ENCODE peak calls at places on chromosomes 12 and 14, in four cellular contexts. One of them, this sample, is unnamed.

GRCh38 chr12:42921741-42922511 is 332.4 kb upstream of the PRICKLE1 start:
- DNase-seq in transverse colon: no peak
- DNase-seq in NCI-H748 treated with DMSO at 0.1 percent for 48 hours: no peak
- DNase-seq in iris pigment epithelial cell: peak
- DNase-seq in this sample: peak

GRCh38 chr12:38761636-38762342 is 143.6 kb downstream of the CPNE8 start:
- DNase-seq in transverse colon: no peak
- DNase-seq in NCI-H748 treated with DMSO at 0.1 percent for 48 hours: no peak
- DNase-seq in iris pigment epithelial cell: no peak
- DNase-seq in this sample: no peak

GRCh38 chr12:31238764-31239387 is 87.1 kb downstream of the SINHCAF start:
- DNase-seq in transverse colon: peak
- DNase-seq in NCI-H748 treated with DMSO at 0.1 percent for 48 hours: peak
- DNase-seq in iris pigment epithelial cell: peak
- DNase-seq in this sample: peak

GRCh38 chr12:32505067-32505466 is 105.7 kb downstream of the FGD4 start:
- DNase-seq in transverse colon: no peak
- DNase-seq in NCI-H748 treated with DMSO at 0.1 percent for 48 hours: no peak
- DNase-seq in iris pigment epithelial cell: no peak
- DNase-seq in this sample: no peak

GRCh38 chr14:32203928-32204357 is 874 bp upstream of the RNU6-8 start:
- DNase-seq in transverse colon: peak
- DNase-seq in NCI-H748 treated with DMSO at 0.1 percent for 48 hours: peak
- DNase-seq in iris pigment epithelial cell: no peak
- DNase-seq in this sample: peak

GRCh38 chr12:32051511-32052299 is 54.9 kb upstream of the BICD1 start:
- DNase-seq in transverse colon: no peak
- DNase-seq in NCI-H748 treated with DMSO at 0.1 percent for 48 hours: no peak
- DNase-seq in iris pigment epithelial cell: peak
- DNase-seq in this sample: no peak

GRCh38 chr12:69056743-69057515 is 124.0 kb upstream of the CPM start:
- DNase-seq in transverse colon: no peak
- DNase-seq in NCI-H748 treated with DMSO at 0.1 percent for 48 hours: no peak
- DNase-seq in iris pigment epithelial cell: peak
- DNase-seq in this sample: no peak

GRCh38 chr12:88578821-88579518 is 1.3 kb downstream of the KITLG start:
- DNase-seq in transverse colon: peak
- DNase-seq in NCI-H748 treated with DMSO at 0.1 percent for 48 hours: peak
- DNase-seq in iris pigment epithelial cell: peak
- DNase-seq in this sample: peak

GRCh38 chr12:31465002-31465401 is 125.9 kb downstream of the DENND5B start:
- DNase-seq in transverse colon: no peak
- DNase-seq in NCI-H748 treated with DMSO at 0.1 percent for 48 hours: no peak
- DNase-seq in iris pigment epithelial cell: no peak
- DNase-seq in this sample: no peak

GRCh38 chr14:99564903-99565259 is 39.1 kb downstream of the CCDC85C start:
- DNase-seq in transverse colon: no peak
- DNase-seq in NCI-H748 treated with DMSO at 0.1 percent for 48 hours: no peak
- DNase-seq in iris pigment epithelial cell: no peak
- DNase-seq in this sample: no peak

GRCh38 chr14:84894254-84894653 is 635.7 kb upstream of the FLRT2 start:
- DNase-seq in transverse colon: no peak
- DNase-seq in NCI-H748 treated with DMSO at 0.1 percent for 48 hours: peak
- DNase-seq in iris pigment epithelial cell: no peak
- DNase-seq in this sample: no peak

GRCh38 chr12:82124711-82125110 is 233.5 kb downstream of the CCDC59 start:
- DNase-seq in transverse colon: no peak
- DNase-seq in NCI-H748 treated with DMSO at 0.1 percent for 48 hours: no peak
- DNase-seq in iris pigment epithelial cell: peak
- DNase-seq in this sample: no peak

GRCh38 chr14:39315859-39316444 is 82.2 kb downstream of the MIA2 start:
- DNase-seq in transverse colon: no peak
- DNase-seq in NCI-H748 treated with DMSO at 0.1 percent for 48 hours: no peak
- DNase-seq in iris pigment epithelial cell: no peak
- DNase-seq in this sample: no peak

GRCh38 chr12:3252416-3252815 is 175.2 kb downstream of the TSPAN9 start:
- DNase-seq in transverse colon: peak
- DNase-seq in NCI-H748 treated with DMSO at 0.1 percent for 48 hours: no peak
- DNase-seq in iris pigment epithelial cell: peak
- DNase-seq in this sample: no peak

GRCh38 chr12:128644664-128645296 is 179.0 kb downstream of the SLC15A4 start:
- DNase-seq in transverse colon: peak
- DNase-seq in NCI-H748 treated with DMSO at 0.1 percent for 48 hours: peak
- DNase-seq in iris pigment epithelial cell: no peak
- DNase-seq in this sample: no peak

GRCh38 chr12:56086608-56087007 is 6.6 kb downstream of the ERBB3 start:
- DNase-seq in transverse colon: no peak
- DNase-seq in NCI-H748 treated with DMSO at 0.1 percent for 48 hours: no peak
- DNase-seq in iris pigment epithelial cell: no peak
- DNase-seq in this sample: no peak

GRCh38 chr14:89378119-89378518 is 38.9 kb downstream of the FOXN3 start:
- DNase-seq in transverse colon: no peak
- DNase-seq in NCI-H748 treated with DMSO at 0.1 percent for 48 hours: no peak
- DNase-seq in iris pigment epithelial cell: peak
- DNase-seq in this sample: no peak

GRCh38 chr14:99603471-99603933 is 505 bp downstream of the CCDC85C start:
- DNase-seq in transverse colon: peak
- DNase-seq in NCI-H748 treated with DMSO at 0.1 percent for 48 hours: peak
- DNase-seq in iris pigment epithelial cell: peak
- DNase-seq in this sample: no peak

GRCh38 chr14:20391505-20391904 is 21.8 kb downstream of the TEP1 start:
- DNase-seq in transverse colon: no peak
- DNase-seq in NCI-H748 treated with DMSO at 0.1 percent for 48 hours: no peak
- DNase-seq in iris pigment epithelial cell: no peak
- DNase-seq in this sample: no peak

GRCh38 chr14:104602933-104603325 is 1.6 kb downstream of the TMEM179 start:
- DNase-seq in transverse colon: no peak
- DNase-seq in NCI-H748 treated with DMSO at 0.1 percent for 48 hours: no peak
- DNase-seq in iris pigment epithelial cell: no peak
- DNase-seq in this sample: no peak

GRCh38 chr12:93571360-93571853 is 1.1 kb upstream of the SOCS2 start:
- DNase-seq in transverse colon: peak
- DNase-seq in NCI-H748 treated with DMSO at 0.1 percent for 48 hours: peak
- DNase-seq in iris pigment epithelial cell: no peak
- DNase-seq in this sample: peak

GRCh38 chr12:90023207-90023870 is 314.7 kb upstream of the ATP2B1 start:
- DNase-seq in transverse colon: no peak
- DNase-seq in NCI-H748 treated with DMSO at 0.1 percent for 48 hours: no peak
- DNase-seq in iris pigment epithelial cell: no peak
- DNase-seq in this sample: no peak

GRCh38 chr12:110583137-110584059 is at the start of gene PPTC7:
- DNase-seq in transverse colon: peak
- DNase-seq in NCI-H748 treated with DMSO at 0.1 percent for 48 hours: peak
- DNase-seq in iris pigment epithelial cell: peak
- DNase-seq in this sample: peak

GRCh38 chr12:116303929-116304328 is 26.4 kb upstream of the MED13L start:
- DNase-seq in transverse colon: no peak
- DNase-seq in NCI-H748 treated with DMSO at 0.1 percent for 48 hours: no peak
- DNase-seq in iris pigment epithelial cell: peak
- DNase-seq in this sample: no peak

GRCh38 chr12:22353615-22354325 is 19.3 kb upstream of the ST8SIA1 start:
- DNase-seq in transverse colon: no peak
- DNase-seq in NCI-H748 treated with DMSO at 0.1 percent for 48 hours: no peak
- DNase-seq in iris pigment epithelial cell: no peak
- DNase-seq in this sample: no peak

GRCh38 chr14:24817638-24818053 is 183.7 kb upstream of the GZMB start:
- DNase-seq in transverse colon: peak
- DNase-seq in NCI-H748 treated with DMSO at 0.1 percent for 48 hours: no peak
- DNase-seq in iris pigment epithelial cell: peak
- DNase-seq in this sample: no peak

GRCh38 chr14:30443368-30444007 is 115.5 kb upstream of the G2E3 start:
- DNase-seq in transverse colon: no peak
- DNase-seq in NCI-H748 treated with DMSO at 0.1 percent for 48 hours: peak
- DNase-seq in iris pigment epithelial cell: peak
- DNase-seq in this sample: no peak

GRCh38 chr14:69043598-69044267 is 64.6 kb upstream of the ACTN1 start:
- DNase-seq in transverse colon: no peak
- DNase-seq in NCI-H748 treated with DMSO at 0.1 percent for 48 hours: no peak
- DNase-seq in iris pigment epithelial cell: peak
- DNase-seq in this sample: no peak

GRCh38 chr14:67396381-67396965 is 15.5 kb downstream of the PLEK2 start:
- DNase-seq in transverse colon: no peak
- DNase-seq in NCI-H748 treated with DMSO at 0.1 percent for 48 hours: no peak
- DNase-seq in iris pigment epithelial cell: peak
- DNase-seq in this sample: no peak

GRCh38 chr12:125079943-125080645 is 14.9 kb downstream of the AACS start:
- DNase-seq in transverse colon: no peak
- DNase-seq in NCI-H748 treated with DMSO at 0.1 percent for 48 hours: no peak
- DNase-seq in iris pigment epithelial cell: peak
- DNase-seq in this sample: no peak

GRCh38 chr12:111749391-111749790 is 17.3 kb upstream of the ALDH2 start:
- DNase-seq in transverse colon: no peak
- DNase-seq in NCI-H748 treated with DMSO at 0.1 percent for 48 hours: no peak
- DNase-seq in iris pigment epithelial cell: no peak
- DNase-seq in this sample: no peak

GRCh38 chr12:50283230-50283923 is at the start of gene LIMA1:
- DNase-seq in transverse colon: peak
- DNase-seq in NCI-H748 treated with DMSO at 0.1 percent for 48 hours: peak
- DNase-seq in iris pigment epithelial cell: peak
- DNase-seq in this sample: peak

GRCh38 chr12:131604146-131604844 is 106.6 kb upstream of the SFSWAP start:
- DNase-seq in transverse colon: peak
- DNase-seq in NCI-H748 treated with DMSO at 0.1 percent for 48 hours: no peak
- DNase-seq in iris pigment epithelial cell: no peak
- DNase-seq in this sample: no peak

GRCh38 chr14:58635041-58635440 is 2.7 kb upstream of the DACT1 start:
- DNase-seq in transverse colon: no peak
- DNase-seq in NCI-H748 treated with DMSO at 0.1 percent for 48 hours: no peak
- DNase-seq in iris pigment epithelial cell: no peak
- DNase-seq in this sample: no peak

GRCh38 chr14:98173291-98173690 is 1098.7 kb downstream of the BCL11B start:
- DNase-seq in transverse colon: peak
- DNase-seq in NCI-H748 treated with DMSO at 0.1 percent for 48 hours: no peak
- DNase-seq in iris pigment epithelial cell: no peak
- DNase-seq in this sample: no peak

GRCh38 chr12:86914716-86915115 is 658.5 kb upstream of the MGAT4C start:
- DNase-seq in transverse colon: no peak
- DNase-seq in NCI-H748 treated with DMSO at 0.1 percent for 48 hours: peak
- DNase-seq in iris pigment epithelial cell: peak
- DNase-seq in this sample: no peak

GRCh38 chr14:68182492-68182891 is 362.9 kb downstream of the RAD51B start:
- DNase-seq in transverse colon: no peak
- DNase-seq in NCI-H748 treated with DMSO at 0.1 percent for 48 hours: no peak
- DNase-seq in iris pigment epithelial cell: no peak
- DNase-seq in this sample: no peak